ENCODE peak calls at places on chromosome 3, in nine cellular contexts. I is LHCN-M2; J is Right ventricle myocardium superior; L is LoVo; A is NCI-H1930; T is stimulated activated CD4-positive, alpha-beta T cell treated with anti-CD3 and anti-CD28 coated beads, Interleukin-1b, Interleukin-23, amount 100 ng/mL, for 4 hours; B is MCF 10A; Y is hepatocyte; F is stimulated activated CD8-positive, alpha-beta memory T cell treated with anti-CD3 and anti-CD28 coated beads, Interleukin-4, amount 100 ng/mL, for 4 hours. Z is an unnamed sample.

GRCh38 chr3:38458796-38459498 is 5.3 kb downstream of the ACVR2B start:
- DNase-seq in B (peak), L (no peak), I (peak), J (peak), A (no peak), Y (no peak), F (no peak), T (no peak), Z (no peak)

GRCh38 chr3:45965281-45966052 is 22.2 kb downstream of the CXCR6 start:
- DNase-seq in T (no peak), L (no peak), J (no peak), I (no peak), Y (no peak), B (no peak), F (no peak), A (no peak), Z (no peak)

GRCh38 chr3:160401301-160402095 is 2.0 kb downstream of the SMC4 start:
- DNase-seq in I (peak), Y (peak), L (peak), B (peak), A (no peak), F (no peak), T (no peak), J (no peak), Z (peak)

GRCh38 chr3:110789315-110789714 is 282.3 kb upstream of the NECTIN3 start:
- DNase-seq in B (peak), A (no peak), T (no peak), Y (no peak), F (no peak), L (no peak), J (no peak), I (peak), Z (no peak)

GRCh38 chr3:135134717-135135116 is 339.7 kb downstream of the EPHB1 start:
- DNase-seq in B (no peak), J (no peak), L (no peak), A (no peak), I (no peak), Y (no peak), F (no peak), T (no peak), Z (no peak)

GRCh38 chr3:144773344-144773743 is 801.7 kb downstream of the DIPK2A start:
- DNase-seq in L (no peak), A (no peak), B (no peak), J (no peak), T (no peak), I (no peak), Y (no peak), F (no peak), Z (no peak)

GRCh38 chr3:30248423-30248822 is 358.0 kb upstream of the TGFBR2 start:
- DNase-seq in A (no peak), I (no peak), Y (no peak), T (no peak), L (no peak), F (no peak), B (no peak), J (no peak), Z (no peak)

GRCh38 chr3:2771711-2772110 is 338.5 kb downstream of the IL5RA start:
- DNase-seq in B (no peak), J (no peak), Y (no peak), L (no peak), I (no peak), A (no peak), F (no peak), T (no peak), Z (no peak)

GRCh38 chr3:48466386-48467109 is 20.0 kb downstream of the ATRIP start:
- DNase-seq in F (no peak), I (peak), Y (no peak), B (no peak), L (no peak), A (no peak), T (no peak), J (no peak), Z (no peak)

GRCh38 chr3:76367281-76367680 is 581.9 kb upstream of the ZNF717 start:
- DNase-seq in I (no peak), T (no peak), A (no peak), Y (no peak), F (no peak), J (no peak), L (no peak), B (no peak), Z (no peak)

GRCh38 chr3:117874904-117875874 is 1159.5 kb downstream of the IGSF11 start:
- DNase-seq in A (no peak), F (no peak), B (no peak), I (no peak), T (no peak), J (no peak), L (no peak), Y (no peak), Z (no peak)

GRCh38 chr3:194485876-194486539 is 794 bp downstream of the ATP13A3 start:
- DNase-seq in F (peak), L (no peak), B (no peak), T (peak), A (no peak), I (peak), J (peak), Y (peak), Z (peak)

GRCh38 chr3:185318136-185318535 is 44.8 kb upstream of the MAP3K13 start:
- DNase-seq in F (no peak), I (no peak), J (no peak), Y (no peak), T (no peak), B (peak), A (no peak), L (peak), Z (no peak)

GRCh38 chr3:185709241-185709955 is 115.4 kb downstream of the IGF2BP2 start:
- DNase-seq in A (no peak), I (no peak), T (no peak), L (no peak), Y (no peak), F (no peak), B (no peak), J (no peak), Z (no peak)

GRCh38 chr3:10357592-10358308 is 36.8 kb upstream of the SEC13 start:
- DNase-seq in F (no peak), A (no peak), Y (peak), I (peak), L (no peak), B (peak), T (no peak), J (peak), Z (peak)

GRCh38 chr3:9110802-9111201 is 138.6 kb downstream of the SRGAP3 start:
- DNase-seq in L (no peak), T (no peak), A (no peak), Y (no peak), F (no peak), I (no peak), B (no peak), J (no peak), Z (no peak)

GRCh38 chr3:121768452-121768851 is 18.9 kb upstream of the GOLGB1 start:
- DNase-seq in I (no peak), Y (no peak), J (no peak), B (no peak), L (no peak), T (no peak), F (no peak), A (no peak), Z (no peak)

GRCh38 chr3:196096382-196096953 is 14.6 kb upstream of the TFRC start:
- DNase-seq in Y (no peak), J (peak), F (no peak), A (no peak), T (no peak), B (no peak), L (no peak), I (peak), Z (no peak)

GRCh38 chr3:161042023-161042501 is 63.1 kb downstream of the B3GALNT1 start:
- DNase-seq in Y (peak), T (no peak), A (no peak), B (no peak), I (no peak), L (no peak), J (no peak), F (no peak), Z (no peak)

GRCh38 chr3:118544458-118544857 is 490.2 kb downstream of the IGSF11 start:
- DNase-seq in T (no peak), I (peak), A (no peak), J (no peak), B (peak), Y (peak), L (no peak), F (no peak), Z (peak)

GRCh38 chr3:126313166-126313565 is 44.0 kb downstream of the KLF15 start:
- DNase-seq in B (no peak), Y (no peak), I (no peak), L (no peak), J (no peak), F (no peak), A (no peak), T (no peak), Z (peak)

GRCh38 chr3:101133638-101134037 is 140.4 kb upstream of the ABI3BP start:
- DNase-seq in L (no peak), F (no peak), I (no peak), J (no peak), Y (no peak), B (no peak), T (no peak), A (no peak), Z (no peak)

GRCh38 chr3:129187857-129188256 is 4.2 kb upstream of the CNBP start:
- DNase-seq in F (no peak), B (no peak), I (no peak), T (no peak), L (no peak), Y (no peak), A (no peak), J (no peak), Z (no peak)

GRCh38 chr3:114454592-114455251 is 160.9 kb downstream of the TIGIT start:
- DNase-seq in I (peak), B (no peak), T (no peak), J (no peak), F (no peak), Y (no peak), A (no peak), L (no peak), Z (no peak)

GRCh38 chr3:95926904-95927501 is 887.4 kb upstream of the EPHA6 start:
- DNase-seq in Y (no peak), J (no peak), F (no peak), L (no peak), T (no peak), B (no peak), A (no peak), I (no peak), Z (no peak)

GRCh38 chr3:13824521-13825316 is 55.2 kb downstream of the WNT7A start:
- DNase-seq in A (no peak), I (no peak), T (no peak), B (peak), J (no peak), Y (no peak), F (no peak), L (no peak), Z (no peak)

GRCh38 chr3:132006605-132007204 is 28.1 kb downstream of the CPNE4 start:
- DNase-seq in B (peak), I (peak), A (no peak), Y (peak), T (no peak), J (no peak), F (no peak), L (peak), Z (peak)

GRCh38 chr3:114093596-114093995 is 37.1 kb downstream of the QTRT2 start:
- DNase-seq in B (peak), F (no peak), T (no peak), L (peak), I (peak), A (no peak), J (no peak), Y (peak), Z (peak)

GRCh38 chr3:42071720-42072582 is 19.2 kb upstream of the TRAK1 start:
- DNase-seq in B (peak), L (peak), A (no peak), I (peak), Y (peak), J (peak), F (no peak), T (no peak), Z (no peak)

GRCh38 chr3:156818890-156819289 is 7.3 kb upstream of the LEKR1 start:
- DNase-seq in F (no peak), I (peak), B (peak), Y (peak), A (no peak), T (no peak), J (no peak), L (peak), Z (peak)

GRCh38 chr3:134652409-134652831 is 1.6 kb upstream of the KY start:
- DNase-seq in B (peak), L (no peak), T (no peak), A (no peak), J (no peak), F (no peak), I (peak), Y (no peak), Z (no peak)

GRCh38 chr3:126435456-126436315 is 40.0 kb downstream of the ZXDC start:
- DNase-seq in Y (no peak), B (no peak), J (no peak), F (no peak), A (no peak), I (no peak), T (no peak), L (no peak), Z (no peak)

GRCh38 chr3:196422976-196423781 is 9.0 kb downstream of the UBXN7 start:
- DNase-seq in L (no peak), Y (peak), T (no peak), F (no peak), A (no peak), B (no peak), I (peak), J (peak), Z (no peak)